ENCODE peak calls at places on chromosomes 1 and 21, in five cellular contexts. One of them, this sample, is unnamed.

GRCh38 chr1:15386128-15386824 is 23.4 kb upstream of the EFHD2 start:
- DNase-seq in AG09309: no peak
- DNase-seq in pancreas: no peak
- DNase-seq in cardiac fibroblast: no peak
- DNase-seq in astrocyte of the spinal cord: no peak
- DNase-seq in this sample: no peak

GRCh38 chr1:110672001-110672752 is 2.6 kb downstream of the KCNA3 start:
- DNase-seq in AG09309: no peak
- DNase-seq in pancreas: no peak
- DNase-seq in cardiac fibroblast: no peak
- DNase-seq in astrocyte of the spinal cord: no peak
- DNase-seq in this sample: peak

GRCh38 chr1:9371391-9371935 is 78.8 kb downstream of the SPSB1 start:
- DNase-seq in AG09309: no peak
- DNase-seq in pancreas: no peak
- DNase-seq in cardiac fibroblast: peak
- DNase-seq in astrocyte of the spinal cord: peak
- DNase-seq in this sample: peak

GRCh38 chr1:104467590-104467989 is 717.9 kb downstream of the AMY1C start:
- DNase-seq in AG09309: no peak
- DNase-seq in pancreas: no peak
- DNase-seq in cardiac fibroblast: no peak
- DNase-seq in astrocyte of the spinal cord: no peak
- DNase-seq in this sample: no peak

GRCh38 chr1:225919906-225920305 is 4.1 kb downstream of the PYCR2 start:
- DNase-seq in AG09309: peak
- DNase-seq in pancreas: peak
- DNase-seq in cardiac fibroblast: peak
- DNase-seq in astrocyte of the spinal cord: peak
- DNase-seq in this sample: peak

GRCh38 chr1:101410048-101410878 is 173.4 kb downstream of the S1PR1 start:
- DNase-seq in AG09309: no peak
- DNase-seq in pancreas: no peak
- DNase-seq in cardiac fibroblast: no peak
- DNase-seq in astrocyte of the spinal cord: no peak
- DNase-seq in this sample: no peak

GRCh38 chr1:96367791-96368190 is 353.8 kb upstream of the PTBP2 start:
- DNase-seq in AG09309: no peak
- DNase-seq in pancreas: no peak
- DNase-seq in cardiac fibroblast: peak
- DNase-seq in astrocyte of the spinal cord: no peak
- DNase-seq in this sample: no peak

GRCh38 chr1:203360772-203361171 is 9.8 kb upstream of the FMOD start:
- DNase-seq in AG09309: no peak
- DNase-seq in pancreas: no peak
- DNase-seq in cardiac fibroblast: no peak
- DNase-seq in astrocyte of the spinal cord: no peak
- DNase-seq in this sample: no peak

GRCh38 chr1:74731399-74732052 is 1.3 kb downstream of the CRYZ start:
- DNase-seq in AG09309: no peak
- DNase-seq in pancreas: no peak
- DNase-seq in cardiac fibroblast: peak
- DNase-seq in astrocyte of the spinal cord: no peak
- DNase-seq in this sample: peak

GRCh38 chr1:6454856-6455751 is 10.9 kb downstream of the TNFRSF25 start:
- DNase-seq in AG09309: no peak
- DNase-seq in pancreas: peak
- DNase-seq in cardiac fibroblast: peak
- DNase-seq in astrocyte of the spinal cord: no peak
- DNase-seq in this sample: no peak

GRCh38 chr1:54572236-54572850 is 24.3 kb downstream of the ACOT11 start:
- DNase-seq in AG09309: no peak
- DNase-seq in pancreas: no peak
- DNase-seq in cardiac fibroblast: no peak
- DNase-seq in astrocyte of the spinal cord: no peak
- DNase-seq in this sample: no peak

GRCh38 chr1:225816643-225817538 is 7.0 kb downstream of the EPHX1 start:
- DNase-seq in AG09309: no peak
- DNase-seq in pancreas: no peak
- DNase-seq in cardiac fibroblast: peak
- DNase-seq in astrocyte of the spinal cord: peak
- DNase-seq in this sample: peak

GRCh38 chr1:211735208-211736170 is 60.1 kb upstream of the NEK2 start:
- DNase-seq in AG09309: peak
- DNase-seq in pancreas: no peak
- DNase-seq in cardiac fibroblast: peak
- DNase-seq in astrocyte of the spinal cord: peak
- DNase-seq in this sample: peak

GRCh38 chr1:19185976-19186375 is 24.1 kb downstream of the UBR4 start:
- DNase-seq in AG09309: no peak
- DNase-seq in pancreas: no peak
- DNase-seq in cardiac fibroblast: no peak
- DNase-seq in astrocyte of the spinal cord: no peak
- DNase-seq in this sample: no peak

GRCh38 chr1:55190092-55190491 is 25.1 kb downstream of the USP24 start:
- DNase-seq in AG09309: no peak
- DNase-seq in pancreas: no peak
- DNase-seq in cardiac fibroblast: no peak
- DNase-seq in astrocyte of the spinal cord: no peak
- DNase-seq in this sample: no peak

GRCh38 chr21:20519076-20519475 is 479.1 kb upstream of the NCAM2 start:
- DNase-seq in AG09309: no peak
- DNase-seq in pancreas: no peak
- DNase-seq in cardiac fibroblast: no peak
- DNase-seq in astrocyte of the spinal cord: no peak
- DNase-seq in this sample: no peak

GRCh38 chr1:54995835-54996234 is 2.9 kb upstream of the BSND start:
- DNase-seq in AG09309: no peak
- DNase-seq in pancreas: peak
- DNase-seq in cardiac fibroblast: no peak
- DNase-seq in astrocyte of the spinal cord: no peak
- DNase-seq in this sample: no peak

GRCh38 chr21:42524341-42525227 is 10.9 kb downstream of the SLC37A1 start:
- DNase-seq in AG09309: peak
- DNase-seq in pancreas: no peak
- DNase-seq in cardiac fibroblast: peak
- DNase-seq in astrocyte of the spinal cord: peak
- DNase-seq in this sample: peak

GRCh38 chr1:42977653-42978052 is 19.0 kb upstream of the SLC2A1 start:
- DNase-seq in AG09309: no peak
- DNase-seq in pancreas: no peak
- DNase-seq in cardiac fibroblast: no peak
- DNase-seq in astrocyte of the spinal cord: no peak
- DNase-seq in this sample: no peak

GRCh38 chr1:26278835-26279597 is 870 bp upstream of the SH3BGRL3 start:
- DNase-seq in AG09309: no peak
- DNase-seq in pancreas: no peak
- DNase-seq in cardiac fibroblast: peak
- DNase-seq in astrocyte of the spinal cord: peak
- DNase-seq in this sample: peak

GRCh38 chr1:101124405-101124804 is 98.8 kb upstream of the DPH5 start:
- DNase-seq in AG09309: no peak
- DNase-seq in pancreas: no peak
- DNase-seq in cardiac fibroblast: no peak
- DNase-seq in astrocyte of the spinal cord: no peak
- DNase-seq in this sample: no peak

GRCh38 chr1:154342836-154343472 is 17.6 kb downstream of the ATP8B2 start:
- DNase-seq in AG09309: no peak
- DNase-seq in pancreas: no peak
- DNase-seq in cardiac fibroblast: no peak
- DNase-seq in astrocyte of the spinal cord: no peak
- DNase-seq in this sample: no peak

GRCh38 chr1:2320760-2321159 is 70.6 kb downstream of the MORN1 start:
- DNase-seq in AG09309: no peak
- DNase-seq in pancreas: no peak
- DNase-seq in cardiac fibroblast: no peak
- DNase-seq in astrocyte of the spinal cord: no peak
- DNase-seq in this sample: no peak

GRCh38 chr1:2323575-2323974 is 67.8 kb downstream of the MORN1 start:
- DNase-seq in AG09309: no peak
- DNase-seq in pancreas: no peak
- DNase-seq in cardiac fibroblast: no peak
- DNase-seq in astrocyte of the spinal cord: no peak
- DNase-seq in this sample: no peak

GRCh38 chr1:2322593-2323295 is 68.6 kb downstream of the MORN1 start:
- DNase-seq in AG09309: no peak
- DNase-seq in pancreas: no peak
- DNase-seq in cardiac fibroblast: no peak
- DNase-seq in astrocyte of the spinal cord: no peak
- DNase-seq in this sample: no peak

GRCh38 chr1:2321258-2321657 is 70.1 kb downstream of the MORN1 start:
- DNase-seq in AG09309: no peak
- DNase-seq in pancreas: no peak
- DNase-seq in cardiac fibroblast: no peak
- DNase-seq in astrocyte of the spinal cord: no peak
- DNase-seq in this sample: no peak

DNA sequence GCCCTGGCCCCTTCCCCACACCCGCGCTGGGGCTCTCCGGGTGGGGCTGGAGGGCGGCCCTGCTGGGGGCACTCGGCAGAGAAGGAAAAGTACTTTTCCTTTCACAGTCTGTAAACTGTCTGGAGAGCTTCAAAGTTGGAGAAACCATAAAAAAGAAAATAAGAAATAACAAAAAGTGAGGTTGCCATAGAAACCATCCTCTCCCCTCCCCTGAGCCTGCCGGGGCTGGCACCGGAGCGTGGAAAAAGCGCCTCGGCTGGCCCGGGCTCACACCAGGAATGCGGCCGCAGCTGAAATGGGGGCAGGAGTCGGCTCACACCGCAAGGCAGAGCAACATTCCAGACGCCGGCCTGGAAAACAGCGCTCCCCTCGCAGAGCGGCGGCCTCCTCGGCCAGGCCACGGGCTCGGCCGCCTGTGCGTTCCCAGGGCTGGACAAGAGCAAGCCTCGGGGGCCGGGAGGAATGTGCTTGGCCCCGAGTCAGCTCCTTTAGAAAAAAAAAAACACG is 69.2 kb downstream of the MORN1 start:
- DNase-seq in AG09309: peak
- DNase-seq in pancreas: no peak
- DNase-seq in cardiac fibroblast: peak
- DNase-seq in astrocyte of the spinal cord: peak
- DNase-seq in this sample: peak
- TF ChIP-seq CTCF in AG09309: peak
- TF ChIP-seq CTCF in pancreas: no peak
- TF ChIP-seq CTCF in cardiac fibroblast: peak
- TF ChIP-seq CTCF in astrocyte of the spinal cord: peak
- TF ChIP-seq CTCF in this sample: no peak

DNA sequence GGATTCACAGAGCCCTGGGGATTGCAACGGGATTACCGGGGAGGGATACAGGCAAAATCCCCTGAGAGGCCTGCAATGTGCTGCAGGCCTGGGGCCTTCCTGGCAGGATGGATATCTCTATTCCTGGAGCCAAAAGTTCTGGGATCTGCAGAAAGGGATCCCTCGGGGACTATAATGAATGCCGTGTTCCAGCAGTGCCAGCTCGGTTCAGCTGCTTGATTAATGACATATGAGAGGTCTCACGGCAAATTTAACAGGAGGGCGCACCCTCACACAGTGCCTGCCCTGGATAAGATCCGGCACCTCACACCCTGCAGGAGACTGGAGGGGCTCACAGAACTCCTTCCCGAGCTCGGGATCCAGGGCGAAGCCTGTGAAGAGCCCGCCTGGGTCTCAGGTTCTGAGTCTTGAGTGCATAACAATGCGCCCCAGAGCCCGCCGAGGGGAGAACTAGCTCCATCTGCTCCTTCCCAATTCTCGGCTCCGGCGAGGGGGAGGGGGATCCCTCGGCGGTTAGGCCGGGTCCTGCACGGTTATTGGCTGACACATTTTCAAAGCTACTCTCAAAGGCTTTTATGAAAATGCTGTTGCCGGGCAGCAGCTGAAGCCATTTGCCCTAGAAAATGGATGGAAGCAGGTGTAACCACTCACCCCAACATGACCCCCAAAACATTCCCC is 15.4 kb upstream of the RGS8 start:
- DNase-seq in AG09309: no peak
- DNase-seq in pancreas: no peak
- DNase-seq in cardiac fibroblast: no peak
- DNase-seq in astrocyte of the spinal cord: peak
- DNase-seq in this sample: no peak
- H3K4me3 ChIP-seq in AG09309: no peak
- H3K4me3 ChIP-seq in pancreas: no peak
- H3K4me3 ChIP-seq in cardiac fibroblast: no peak
- H3K4me3 ChIP-seq in astrocyte of the spinal cord: no peak
- H3K4me3 ChIP-seq in this sample: no peak

GRCh38 chr1:36212782-36213181 is 11.5 kb upstream of the THRAP3 start:
- DNase-seq in AG09309: no peak
- DNase-seq in pancreas: no peak
- DNase-seq in cardiac fibroblast: no peak
- DNase-seq in astrocyte of the spinal cord: no peak
- DNase-seq in this sample: no peak

GRCh38 chr1:36222481-36223372 is 1.5 kb upstream of the THRAP3 start:
- DNase-seq in AG09309: no peak
- DNase-seq in pancreas: no peak
- DNase-seq in cardiac fibroblast: peak
- DNase-seq in astrocyte of the spinal cord: no peak
- DNase-seq in this sample: peak

GRCh38 chr1:36211841-36212240 is 12.4 kb upstream of the THRAP3 start:
- DNase-seq in AG09309: no peak
- DNase-seq in pancreas: no peak
- DNase-seq in cardiac fibroblast: no peak
- DNase-seq in astrocyte of the spinal cord: no peak
- DNase-seq in this sample: no peak

GRCh38 chr1:36223373-36223995 is 759 bp upstream of the THRAP3 start:
- DNase-seq in AG09309: peak
- DNase-seq in pancreas: no peak
- DNase-seq in cardiac fibroblast: peak
- DNase-seq in astrocyte of the spinal cord: peak
- DNase-seq in this sample: peak

GRCh38 chr1:36217667-36218066 is 6.6 kb upstream of the THRAP3 start:
- DNase-seq in AG09309: no peak
- DNase-seq in pancreas: no peak
- DNase-seq in cardiac fibroblast: peak
- DNase-seq in astrocyte of the spinal cord: peak
- DNase-seq in this sample: peak
- TF ChIP-seq CTCF in AG09309: peak
- TF ChIP-seq CTCF in pancreas: no peak
- TF ChIP-seq CTCF in cardiac fibroblast: peak
- TF ChIP-seq CTCF in astrocyte of the spinal cord: peak
- TF ChIP-seq CTCF in this sample: peak

DNA sequence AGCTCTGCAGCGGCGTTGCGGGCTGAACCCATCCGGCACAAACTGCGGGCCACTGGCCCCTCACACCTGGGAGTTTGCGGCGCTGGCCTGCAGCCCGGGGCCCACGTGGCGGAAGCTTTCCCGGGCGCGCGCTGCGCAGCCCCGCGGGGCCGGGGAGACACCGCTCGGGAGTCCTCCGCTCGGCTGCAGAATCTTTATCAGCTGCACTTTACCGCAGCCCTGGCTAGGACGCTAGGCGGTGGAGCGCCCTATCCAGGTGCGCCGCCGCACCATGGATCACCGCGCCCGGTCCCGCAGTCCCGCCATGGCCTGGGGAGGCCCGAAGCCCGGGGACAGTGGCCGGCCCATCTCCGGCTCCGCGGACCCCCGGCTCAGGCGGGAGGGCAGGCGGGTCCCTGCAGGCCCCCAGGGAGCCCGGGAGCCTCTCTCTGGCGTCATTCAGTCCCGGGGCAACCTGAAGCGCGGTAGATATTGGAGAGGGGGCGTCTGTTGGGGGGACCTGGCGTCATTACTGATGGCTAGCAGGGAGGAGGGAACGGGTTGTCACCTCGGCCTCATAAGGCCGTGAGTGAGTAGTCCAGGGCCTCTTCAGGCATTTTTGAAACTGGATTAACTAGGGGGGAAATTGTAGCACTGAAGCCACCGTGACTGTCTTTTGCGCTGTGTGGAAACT is 5.7 kb upstream of the OLIG2 start:
- DNase-seq in AG09309: no peak
- DNase-seq in pancreas: no peak
- DNase-seq in cardiac fibroblast: no peak
- DNase-seq in astrocyte of the spinal cord: no peak
- DNase-seq in this sample: no peak
- H3K4me3 ChIP-seq in AG09309: no peak
- H3K4me3 ChIP-seq in pancreas: no peak
- H3K4me3 ChIP-seq in cardiac fibroblast: no peak
- H3K4me3 ChIP-seq in astrocyte of the spinal cord: no peak
- H3K4me3 ChIP-seq in this sample: no peak

This sample was measured in fibroblast of mammary gland.